ENCODE peak calls at places on chromosome 13, in eight cellular contexts. A, E, B, J, M, C, L and P are unnamed samples.

GRCh38 chr13:51158923-51159322 is 47.8 kb upstream of the C13orf42 start:
- DNase-seq in A (no peak), E (no peak), B (no peak), J (no peak), M (peak; percentile 37), C (no peak), L (no peak), P (no peak)

GRCh38 chr13:82878536-82878935 is 1003.7 kb downstream of the SLITRK1 start:
- DNase-seq in A (no peak), E (no peak), B (no peak), J (no peak), M (no peak), C (peak; percentile 0), L (peak; percentile 7), P (no peak)

GRCh38 chr13:111502957-111503356 is 182.5 kb downstream of the TEX29 start:
- DNase-seq in A (no peak), E (no peak), B (no peak), J (no peak), M (no peak), C (no peak), L (no peak), P (no peak)

GRCh38 chr13:110113284-110113764 is 193.6 kb downstream of the COL4A1 start:
- DNase-seq in A (no peak), E (no peak), B (no peak), J (no peak), M (peak; percentile 60), C (peak; percentile 33), L (no peak), P (no peak)

GRCh38 chr13:98026457-98026857 is 73.0 kb downstream of the IPO5 start:
- DNase-seq in A (no peak), E (no peak), B (no peak), J (no peak), M (peak; percentile 20), C (no peak), L (no peak), P (no peak)

GRCh38 chr13:30924726-30925125 is 7.7 kb upstream of the TEX26 start:
- DNase-seq in A (no peak), E (no peak), B (no peak), J (no peak), M (no peak), C (no peak), L (no peak), P (no peak)

GRCh38 chr13:40379794-40380608 is 286.4 kb downstream of the FOXO1 start:
- DNase-seq in A (no peak), E (no peak), B (no peak), J (no peak), M (no peak), C (no peak), L (no peak), P (no peak)

GRCh38 chr13:76872686-76873085 is 13.5 kb downstream of the KCTD12 start:
- DNase-seq in A (no peak), E (no peak), B (no peak), J (no peak), M (no peak), C (no peak), L (no peak), P (no peak)

GRCh38 chr13:100773923-100774641 is 99.5 kb upstream of the TMTC4 start:
- DNase-seq in A (no peak), E (no peak), B (no peak), J (no peak), M (no peak), C (no peak), L (no peak), P (no peak)

GRCh38 chr13:51620165-51620983 is 36.1 kb downstream of the WDFY2 start:
- DNase-seq in A (no peak), E (no peak), B (no peak), J (peak; percentile 61), M (peak; percentile 17), C (no peak), L (no peak), P (peak; percentile 42)

GRCh38 chr13:99386911-99387788 is 80.0 kb upstream of the GPR183 start:
- DNase-seq in A (peak; percentile 89), E (peak; percentile 66), B (peak; percentile 74), J (no peak), M (peak; percentile 52), C (no peak), L (no peak), P (no peak)

GRCh38 chr13:36920612-36921185 is 661 bp upstream of the SMAD9 start:
- DNase-seq in A (no peak), E (no peak), B (no peak), J (no peak), M (no peak), C (no peak), L (no peak), P (no peak)

GRCh38 chr13:50722437-50723125 is 120.9 kb downstream of the DLEU7 start:
- DNase-seq in A (no peak), E (no peak), B (no peak), J (no peak), M (no peak), C (no peak), L (no peak), P (no peak)

GRCh38 chr13:85080726-85081125 is 718.5 kb downstream of the SLITRK6 start:
- DNase-seq in A (no peak), E (no peak), B (no peak), J (no peak), M (no peak), C (no peak), L (no peak), P (no peak)

GRCh38 chr13:20702945-20703784 is at the start of gene IL17D:
- DNase-seq in A (no peak), E (peak; percentile 30), B (no peak), J (no peak), M (peak; percentile 60), C (no peak), L (no peak), P (peak; percentile 17)

GRCh38 chr13:33728271-33729037 is 89.5 kb upstream of the RFC3 start:
- DNase-seq in A (peak; percentile 47), E (no peak), B (no peak), J (no peak), M (no peak), C (no peak), L (no peak), P (no peak)

GRCh38 chr13:105193026-105193425 is 1342.4 kb downstream of the EFNB2 start:
- DNase-seq in A (no peak), E (no peak), B (no peak), J (no peak), M (no peak), C (no peak), L (no peak), P (peak; percentile 12)

GRCh38 chr13:40221460-40222201 is 444.8 kb downstream of the FOXO1 start:
- DNase-seq in A (no peak), E (no peak), B (no peak), J (no peak), M (peak; percentile 16), C (no peak), L (peak; percentile 60), P (no peak)

GRCh38 chr13:97125051-97125809 is 96.9 kb upstream of the MBNL2 start:
- DNase-seq in A (no peak), E (no peak), B (no peak), J (no peak), M (peak; percentile 44), C (peak; percentile 39), L (no peak), P (no peak)

GRCh38 chr13:53092931-53093330 is 64.3 kb downstream of the OLFM4 start:
- DNase-seq in A (no peak), E (no peak), B (no peak), J (no peak), M (no peak), C (no peak), L (no peak), P (no peak)

GRCh38 chr13:48000559-48001126 is 430 bp downstream of the SUCLA2 start:
- DNase-seq in A (no peak), E (no peak), B (no peak), J (peak; percentile 46), M (peak; percentile 53), C (no peak), L (no peak), P (no peak)

GRCh38 chr13:80151016-80151415 is 189.9 kb downstream of the SPRY2 start:
- DNase-seq in A (no peak), E (no peak), B (no peak), J (no peak), M (no peak), C (no peak), L (no peak), P (no peak)

GRCh38 chr13:74986609-74987008 is 495.4 kb downstream of the TBC1D4 start:
- DNase-seq in A (no peak), E (no peak), B (no peak), J (no peak), M (no peak), C (no peak), L (no peak), P (no peak)

GRCh38 chr13:24459234-24459633 is 53.3 kb downstream of the PARP4 start:
- DNase-seq in A (no peak), E (no peak), B (no peak), J (no peak), M (peak; percentile 68), C (peak; percentile 51), L (peak; percentile 53), P (no peak)

GRCh38 chr13:76845865-76846264 is 40.3 kb downstream of the KCTD12 start:
- DNase-seq in A (no peak), E (no peak), B (no peak), J (no peak), M (no peak), C (no peak), L (no peak), P (no peak)

GRCh38 chr13:31090921-31091624 is 70.6 kb downstream of the HSPH1 start:
- DNase-seq in A (no peak), E (no peak), B (no peak), J (no peak), M (peak; percentile 34), C (no peak), L (no peak), P (no peak)

GRCh38 chr13:113601166-113602070 is 16.9 kb downstream of the TFDP1 start:
- DNase-seq in A (no peak), E (no peak), B (no peak), J (no peak), M (no peak), C (no peak), L (no peak), P (no peak)

GRCh38 chr13:24672141-24673132 is 7.8 kb upstream of the ATP12A start:
- DNase-seq in A (no peak), E (no peak), B (no peak), J (no peak), M (peak; percentile 27), C (no peak), L (no peak), P (no peak)

GRCh38 chr13:44231786-44232516 is 141.7 kb upstream of the SERP2 start:
- DNase-seq in A (no peak), E (no peak), B (peak; percentile 33), J (no peak), M (peak; percentile 85), C (peak; percentile 76), L (peak; percentile 86), P (no peak)

GRCh38 chr13:48255954-48256353 is 22.9 kb downstream of the ITM2B start:
- DNase-seq in A (no peak), E (no peak), B (no peak), J (no peak), M (no peak), C (no peak), L (no peak), P (no peak)

GRCh38 chr13:30713133-30713532 is 22.2 kb upstream of the ALOX5AP start:
- DNase-seq in A (no peak), E (no peak), B (no peak), J (no peak), M (no peak), C (no peak), L (no peak), P (no peak)

GRCh38 chr13:39144941-39145533 is 106.8 kb downstream of the NHLRC3 start:
- DNase-seq in A (no peak), E (no peak), B (peak; percentile 50), J (peak; percentile 49), M (peak; percentile 80), C (peak; percentile 6), L (peak; percentile 43), P (peak; percentile 6)